ENCODE peak calls at places on chromosome 1, in nine cellular contexts. W, Y, G, R, V, U, E, C and P are unnamed samples.

GRCh38 chr1:80922906-80923305 is 877.8 kb upstream of the ADGRL2 start:
- DNase-seq in W (no peak), Y (no peak), G (no peak), R (no peak), V (no peak), U (no peak), E (no peak), C (no peak), P (no peak)

GRCh38 chr1:14468751-14469150 is 129.7 kb upstream of the KAZN start:
- DNase-seq in W (no peak), Y (no peak), G (no peak), R (no peak), V (no peak), U (no peak), E (no peak), C (no peak), P (no peak)

GRCh38 chr1:119885903-119886783 is 10.2 kb downstream of the ADAM30 start:
- DNase-seq in W (no peak), Y (peak), G (peak), R (no peak), V (peak), U (peak), E (no peak), C (peak), P (no peak)

GRCh38 chr1:56070601-56071000 is 508.8 kb downstream of the PLPP3 start:
- DNase-seq in W (no peak), Y (no peak), G (no peak), R (no peak), V (peak), U (no peak), E (no peak), C (no peak), P (no peak)

GRCh38 chr1:24418898-24419628 is 3.5 kb downstream of the NIPAL3 start:
- DNase-seq in W (no peak), Y (peak), G (peak), R (no peak), V (peak), U (peak), E (no peak), C (peak), P (no peak)

GRCh38 chr1:117537291-117537920 is 68.4 kb upstream of the TENT5C start:
- DNase-seq in W (no peak), Y (no peak), G (peak), R (no peak), V (no peak), U (peak), E (no peak), C (no peak), P (no peak)

GRCh38 chr1:202192770-202193613 is 607 bp upstream of the LGR6 start:
- DNase-seq in W (peak), Y (peak), G (peak), R (no peak), V (peak), U (peak), E (peak), C (peak), P (no peak)

GRCh38 chr1:11979453-11979817 is 809 bp upstream of the MFN2 start:
- DNase-seq in W (peak), Y (no peak), G (no peak), R (no peak), V (no peak), U (no peak), E (no peak), C (no peak), P (no peak)

GRCh38 chr1:232965912-232966217 is 15.5 kb downstream of the NTPCR start:
- DNase-seq in W (no peak), Y (no peak), G (no peak), R (no peak), V (no peak), U (no peak), E (no peak), C (no peak), P (no peak)

GRCh38 chr1:86436041-86436440 is 12.1 kb downstream of the CLCA2 start:
- DNase-seq in W (no peak), Y (peak), G (no peak), R (no peak), V (no peak), U (no peak), E (no peak), C (no peak), P (no peak)

GRCh38 chr1:30702823-30703222 is 20.6 kb downstream of the MATN1 start:
- DNase-seq in W (no peak), Y (no peak), G (no peak), R (no peak), V (no peak), U (no peak), E (no peak), C (no peak), P (no peak)